ENCODE peak calls at places on chromosome 13, in ten cellular contexts. One of them, this sample, is unnamed.

GRCh38 chr13:39641645-39642044 is 13.8 kb upstream of the COG6 start:
- DNase-seq in nucleus accumbens: no peak
- DNase-seq in thoracic aorta: no peak
- DNase-seq in Kasumi-1: peak; percentile 23
- DNase-seq in GM13977: no peak
- DNase-seq in HL-60: no peak
- DNase-seq in activated CD4-positive, alpha-beta T cell treated with anti-CD3 and anti-CD28 coated beads for 48 hours: no peak
- DNase-seq in kidney tubule cell: no peak
- DNase-seq in stimulated activated naive CD8-positive, alpha-beta T cell treated with anti-CD3 and anti-CD28 coated beads, Interleukin-15, Interleukin-2, amounts not matched to agents 100 U/mL and 50 U/mL, for 24 hours: no peak
- DNase-seq in psoas muscle: no peak
- DNase-seq in this sample: no peak

GRCh38 chr13:103537616-103538015 is 471.4 kb upstream of the SLC10A2 start:
- DNase-seq in HL-60: no peak
- DNase-seq in kidney tubule cell: no peak
- DNase-seq in Kasumi-1: no peak
- DNase-seq in GM13977: no peak
- DNase-seq in nucleus accumbens: no peak
- DNase-seq in stimulated activated naive CD8-positive, alpha-beta T cell treated with anti-CD3 and anti-CD28 coated beads, Interleukin-15, Interleukin-2, amounts not matched to agents 100 U/mL and 50 U/mL, for 24 hours: no peak
- DNase-seq in psoas muscle: no peak
- DNase-seq in activated CD4-positive, alpha-beta T cell treated with anti-CD3 and anti-CD28 coated beads for 48 hours: no peak
- DNase-seq in thoracic aorta: no peak
- DNase-seq in this sample: no peak

GRCh38 chr13:84843368-84843767 is 955.9 kb downstream of the SLITRK6 start:
- DNase-seq in stimulated activated naive CD8-positive, alpha-beta T cell treated with anti-CD3 and anti-CD28 coated beads, Interleukin-15, Interleukin-2, amounts not matched to agents 100 U/mL and 50 U/mL, for 24 hours: no peak
- DNase-seq in psoas muscle: no peak
- DNase-seq in Kasumi-1: no peak
- DNase-seq in HL-60: no peak
- DNase-seq in kidney tubule cell: no peak
- DNase-seq in nucleus accumbens: no peak
- DNase-seq in GM13977: no peak
- DNase-seq in activated CD4-positive, alpha-beta T cell treated with anti-CD3 and anti-CD28 coated beads for 48 hours: no peak
- DNase-seq in thoracic aorta: no peak
- DNase-seq in this sample: no peak

GRCh38 chr13:21322304-21322965 is 136.7 kb downstream of the ZDHHC20 start:
- DNase-seq in Kasumi-1: no peak
- DNase-seq in activated CD4-positive, alpha-beta T cell treated with anti-CD3 and anti-CD28 coated beads for 48 hours: no peak
- DNase-seq in stimulated activated naive CD8-positive, alpha-beta T cell treated with anti-CD3 and anti-CD28 coated beads, Interleukin-15, Interleukin-2, amounts not matched to agents 100 U/mL and 50 U/mL, for 24 hours: no peak
- DNase-seq in GM13977: no peak
- DNase-seq in HL-60: no peak
- DNase-seq in nucleus accumbens: no peak
- DNase-seq in kidney tubule cell: no peak
- DNase-seq in thoracic aorta: no peak
- DNase-seq in psoas muscle: no peak
- DNase-seq in this sample: no peak

GRCh38 chr13:36858285-36858684 is 39.3 kb downstream of the RFXAP start:
- DNase-seq in psoas muscle: no peak
- DNase-seq in HL-60: peak; percentile 34
- DNase-seq in thoracic aorta: no peak
- DNase-seq in GM13977: peak; percentile 28
- DNase-seq in stimulated activated naive CD8-positive, alpha-beta T cell treated with anti-CD3 and anti-CD28 coated beads, Interleukin-15, Interleukin-2, amounts not matched to agents 100 U/mL and 50 U/mL, for 24 hours: no peak
- DNase-seq in nucleus accumbens: no peak
- DNase-seq in activated CD4-positive, alpha-beta T cell treated with anti-CD3 and anti-CD28 coated beads for 48 hours: no peak
- DNase-seq in kidney tubule cell: peak; percentile 65
- DNase-seq in Kasumi-1: peak; percentile 42
- DNase-seq in this sample: no peak

GRCh38 chr13:73337511-73337910 is 278.7 kb downstream of the KLF5 start:
- DNase-seq in HL-60: no peak
- DNase-seq in kidney tubule cell: peak; percentile 49
- DNase-seq in GM13977: no peak
- DNase-seq in Kasumi-1: no peak
- DNase-seq in thoracic aorta: no peak
- DNase-seq in stimulated activated naive CD8-positive, alpha-beta T cell treated with anti-CD3 and anti-CD28 coated beads, Interleukin-15, Interleukin-2, amounts not matched to agents 100 U/mL and 50 U/mL, for 24 hours: no peak
- DNase-seq in nucleus accumbens: no peak
- DNase-seq in activated CD4-positive, alpha-beta T cell treated with anti-CD3 and anti-CD28 coated beads for 48 hours: no peak
- DNase-seq in psoas muscle: no peak
- DNase-seq in this sample: no peak

GRCh38 chr13:32638739-32639138 is 52.5 kb downstream of the PDS5B start:
- DNase-seq in nucleus accumbens: no peak
- DNase-seq in Kasumi-1: no peak
- DNase-seq in GM13977: no peak
- DNase-seq in stimulated activated naive CD8-positive, alpha-beta T cell treated with anti-CD3 and anti-CD28 coated beads, Interleukin-15, Interleukin-2, amounts not matched to agents 100 U/mL and 50 U/mL, for 24 hours: no peak
- DNase-seq in thoracic aorta: no peak
- DNase-seq in psoas muscle: no peak
- DNase-seq in kidney tubule cell: no peak
- DNase-seq in activated CD4-positive, alpha-beta T cell treated with anti-CD3 and anti-CD28 coated beads for 48 hours: peak; percentile 24
- DNase-seq in HL-60: peak; percentile 31
- DNase-seq in this sample: no peak

GRCh38 chr13:75139291-75139690 is 342.7 kb downstream of the TBC1D4 start:
- DNase-seq in GM13977: no peak
- DNase-seq in HL-60: no peak
- DNase-seq in stimulated activated naive CD8-positive, alpha-beta T cell treated with anti-CD3 and anti-CD28 coated beads, Interleukin-15, Interleukin-2, amounts not matched to agents 100 U/mL and 50 U/mL, for 24 hours: no peak
- DNase-seq in Kasumi-1: no peak
- DNase-seq in thoracic aorta: no peak
- DNase-seq in psoas muscle: no peak
- DNase-seq in activated CD4-positive, alpha-beta T cell treated with anti-CD3 and anti-CD28 coated beads for 48 hours: no peak
- DNase-seq in nucleus accumbens: no peak
- DNase-seq in kidney tubule cell: no peak
- DNase-seq in this sample: no peak

GRCh38 chr13:20247963-20248362 is 15.8 kb upstream of the GJB6 start:
- DNase-seq in GM13977: no peak
- DNase-seq in activated CD4-positive, alpha-beta T cell treated with anti-CD3 and anti-CD28 coated beads for 48 hours: no peak
- DNase-seq in kidney tubule cell: no peak
- DNase-seq in thoracic aorta: no peak
- DNase-seq in psoas muscle: no peak
- DNase-seq in HL-60: no peak
- DNase-seq in nucleus accumbens: no peak
- DNase-seq in stimulated activated naive CD8-positive, alpha-beta T cell treated with anti-CD3 and anti-CD28 coated beads, Interleukin-15, Interleukin-2, amounts not matched to agents 100 U/mL and 50 U/mL, for 24 hours: no peak
- DNase-seq in Kasumi-1: no peak
- DNase-seq in this sample: no peak

GRCh38 chr13:40377783-40378182 is 288.7 kb downstream of the FOXO1 start:
- DNase-seq in Kasumi-1: no peak
- DNase-seq in activated CD4-positive, alpha-beta T cell treated with anti-CD3 and anti-CD28 coated beads for 48 hours: peak; percentile 63
- DNase-seq in kidney tubule cell: peak; percentile 21
- DNase-seq in nucleus accumbens: peak; percentile 23
- DNase-seq in HL-60: no peak
- DNase-seq in GM13977: no peak
- DNase-seq in thoracic aorta: no peak
- DNase-seq in psoas muscle: no peak
- DNase-seq in stimulated activated naive CD8-positive, alpha-beta T cell treated with anti-CD3 and anti-CD28 coated beads, Interleukin-15, Interleukin-2, amounts not matched to agents 100 U/mL and 50 U/mL, for 24 hours: peak; percentile 61
- DNase-seq in this sample: no peak

GRCh38 chr13:30745917-30746686 is 10.8 kb downstream of the ALOX5AP start:
- DNase-seq in HL-60: no peak
- DNase-seq in activated CD4-positive, alpha-beta T cell treated with anti-CD3 and anti-CD28 coated beads for 48 hours: no peak
- DNase-seq in stimulated activated naive CD8-positive, alpha-beta T cell treated with anti-CD3 and anti-CD28 coated beads, Interleukin-15, Interleukin-2, amounts not matched to agents 100 U/mL and 50 U/mL, for 24 hours: no peak
- DNase-seq in psoas muscle: no peak
- DNase-seq in GM13977: no peak
- DNase-seq in thoracic aorta: no peak
- DNase-seq in nucleus accumbens: no peak
- DNase-seq in Kasumi-1: peak; percentile 1
- DNase-seq in kidney tubule cell: no peak
- DNase-seq in this sample: no peak

GRCh38 chr13:72164811-72165210 is 297.8 kb upstream of the DACH1 start:
- DNase-seq in GM13977: no peak
- DNase-seq in nucleus accumbens: no peak
- DNase-seq in kidney tubule cell: no peak
- DNase-seq in activated CD4-positive, alpha-beta T cell treated with anti-CD3 and anti-CD28 coated beads for 48 hours: no peak
- DNase-seq in thoracic aorta: no peak
- DNase-seq in stimulated activated naive CD8-positive, alpha-beta T cell treated with anti-CD3 and anti-CD28 coated beads, Interleukin-15, Interleukin-2, amounts not matched to agents 100 U/mL and 50 U/mL, for 24 hours: no peak
- DNase-seq in psoas muscle: no peak
- DNase-seq in HL-60: no peak
- DNase-seq in Kasumi-1: no peak
- DNase-seq in this sample: no peak

GRCh38 chr13:84528408-84529055 is 646.3 kb upstream of the SLITRK1 start:
- DNase-seq in activated CD4-positive, alpha-beta T cell treated with anti-CD3 and anti-CD28 coated beads for 48 hours: no peak
- DNase-seq in GM13977: no peak
- DNase-seq in HL-60: no peak
- DNase-seq in kidney tubule cell: no peak
- DNase-seq in psoas muscle: no peak
- DNase-seq in nucleus accumbens: no peak
- DNase-seq in stimulated activated naive CD8-positive, alpha-beta T cell treated with anti-CD3 and anti-CD28 coated beads, Interleukin-15, Interleukin-2, amounts not matched to agents 100 U/mL and 50 U/mL, for 24 hours: no peak
- DNase-seq in Kasumi-1: no peak
- DNase-seq in thoracic aorta: no peak
- DNase-seq in this sample: no peak

GRCh38 chr13:66914155-66914554 is 316.0 kb downstream of the PCDH9 start:
- DNase-seq in nucleus accumbens: no peak
- DNase-seq in GM13977: no peak
- DNase-seq in psoas muscle: no peak
- DNase-seq in stimulated activated naive CD8-positive, alpha-beta T cell treated with anti-CD3 and anti-CD28 coated beads, Interleukin-15, Interleukin-2, amounts not matched to agents 100 U/mL and 50 U/mL, for 24 hours: no peak
- DNase-seq in activated CD4-positive, alpha-beta T cell treated with anti-CD3 and anti-CD28 coated beads for 48 hours: no peak
- DNase-seq in thoracic aorta: no peak
- DNase-seq in kidney tubule cell: no peak
- DNase-seq in Kasumi-1: peak; percentile 65
- DNase-seq in HL-60: no peak
- DNase-seq in this sample: no peak

GRCh38 chr13:63873936-63874335 is 2458.3 kb upstream of the PCDH20 start:
- DNase-seq in HL-60: no peak
- DNase-seq in activated CD4-positive, alpha-beta T cell treated with anti-CD3 and anti-CD28 coated beads for 48 hours: no peak
- DNase-seq in stimulated activated naive CD8-positive, alpha-beta T cell treated with anti-CD3 and anti-CD28 coated beads, Interleukin-15, Interleukin-2, amounts not matched to agents 100 U/mL and 50 U/mL, for 24 hours: no peak
- DNase-seq in psoas muscle: no peak
- DNase-seq in kidney tubule cell: no peak
- DNase-seq in GM13977: no peak
- DNase-seq in nucleus accumbens: no peak
- DNase-seq in Kasumi-1: no peak
- DNase-seq in thoracic aorta: no peak
- DNase-seq in this sample: no peak

GRCh38 chr13:39956036-39956435 is 300.6 kb downstream of the COG6 start:
- DNase-seq in GM13977: peak; percentile 31
- DNase-seq in psoas muscle: no peak
- DNase-seq in HL-60: no peak
- DNase-seq in Kasumi-1: no peak
- DNase-seq in activated CD4-positive, alpha-beta T cell treated with anti-CD3 and anti-CD28 coated beads for 48 hours: peak; percentile 50
- DNase-seq in kidney tubule cell: peak; percentile 21
- DNase-seq in nucleus accumbens: no peak
- DNase-seq in thoracic aorta: no peak
- DNase-seq in stimulated activated naive CD8-positive, alpha-beta T cell treated with anti-CD3 and anti-CD28 coated beads, Interleukin-15, Interleukin-2, amounts not matched to agents 100 U/mL and 50 U/mL, for 24 hours: peak; percentile 50
- DNase-seq in this sample: no peak

GRCh38 chr13:101919541-101920306 is 467.2 kb downstream of the ITGBL1 start:
- DNase-seq in GM13977: no peak
- DNase-seq in thoracic aorta: no peak
- DNase-seq in nucleus accumbens: no peak
- DNase-seq in HL-60: no peak
- DNase-seq in stimulated activated naive CD8-positive, alpha-beta T cell treated with anti-CD3 and anti-CD28 coated beads, Interleukin-15, Interleukin-2, amounts not matched to agents 100 U/mL and 50 U/mL, for 24 hours: no peak
- DNase-seq in psoas muscle: no peak
- DNase-seq in kidney tubule cell: peak; percentile 18
- DNase-seq in activated CD4-positive, alpha-beta T cell treated with anti-CD3 and anti-CD28 coated beads for 48 hours: peak; percentile 7
- DNase-seq in Kasumi-1: peak; percentile 13
- DNase-seq in this sample: no peak

GRCh38 chr13:39415003-39415402 is 188.0 kb downstream of the LHFPL6 start:
- DNase-seq in Kasumi-1: no peak
- DNase-seq in stimulated activated naive CD8-positive, alpha-beta T cell treated with anti-CD3 and anti-CD28 coated beads, Interleukin-15, Interleukin-2, amounts not matched to agents 100 U/mL and 50 U/mL, for 24 hours: no peak
- DNase-seq in thoracic aorta: no peak
- DNase-seq in HL-60: no peak
- DNase-seq in activated CD4-positive, alpha-beta T cell treated with anti-CD3 and anti-CD28 coated beads for 48 hours: no peak
- DNase-seq in nucleus accumbens: no peak
- DNase-seq in kidney tubule cell: no peak
- DNase-seq in psoas muscle: no peak
- DNase-seq in GM13977: no peak
- DNase-seq in this sample: no peak

GRCh38 chr13:108313382-108313781 is 43.9 kb downstream of the TNFSF13B start:
- DNase-seq in thoracic aorta: no peak
- DNase-seq in kidney tubule cell: no peak
- DNase-seq in psoas muscle: no peak
- DNase-seq in HL-60: no peak
- DNase-seq in stimulated activated naive CD8-positive, alpha-beta T cell treated with anti-CD3 and anti-CD28 coated beads, Interleukin-15, Interleukin-2, amounts not matched to agents 100 U/mL and 50 U/mL, for 24 hours: no peak
- DNase-seq in Kasumi-1: no peak
- DNase-seq in nucleus accumbens: no peak
- DNase-seq in GM13977: no peak
- DNase-seq in activated CD4-positive, alpha-beta T cell treated with anti-CD3 and anti-CD28 coated beads for 48 hours: no peak
- DNase-seq in this sample: no peak

GRCh38 chr13:102812616-102813287 is 13.8 kb downstream of the BIVM start:
- DNase-seq in nucleus accumbens: no peak
- DNase-seq in thoracic aorta: no peak
- DNase-seq in kidney tubule cell: peak; percentile 69
- DNase-seq in HL-60: no peak
- DNase-seq in GM13977: no peak
- DNase-seq in psoas muscle: no peak
- DNase-seq in Kasumi-1: no peak
- DNase-seq in activated CD4-positive, alpha-beta T cell treated with anti-CD3 and anti-CD28 coated beads for 48 hours: no peak
- DNase-seq in stimulated activated naive CD8-positive, alpha-beta T cell treated with anti-CD3 and anti-CD28 coated beads, Interleukin-15, Interleukin-2, amounts not matched to agents 100 U/mL and 50 U/mL, for 24 hours: no peak
- DNase-seq in this sample: no peak

GRCh38 chr13:23268441-23268840 is 87.7 kb downstream of the SGCG start:
- DNase-seq in GM13977: peak; percentile 19
- DNase-seq in nucleus accumbens: no peak
- DNase-seq in Kasumi-1: no peak
- DNase-seq in kidney tubule cell: peak; percentile 14
- DNase-seq in stimulated activated naive CD8-positive, alpha-beta T cell treated with anti-CD3 and anti-CD28 coated beads, Interleukin-15, Interleukin-2, amounts not matched to agents 100 U/mL and 50 U/mL, for 24 hours: peak; percentile 39
- DNase-seq in psoas muscle: no peak
- DNase-seq in HL-60: no peak
- DNase-seq in thoracic aorta: no peak
- DNase-seq in activated CD4-positive, alpha-beta T cell treated with anti-CD3 and anti-CD28 coated beads for 48 hours: peak; percentile 31
- DNase-seq in this sample: no peak

GRCh38 chr13:102172406-102172805 is 229.4 kb downstream of the FGF14 start:
- DNase-seq in Kasumi-1: no peak
- DNase-seq in psoas muscle: no peak
- DNase-seq in nucleus accumbens: no peak
- DNase-seq in GM13977: no peak
- DNase-seq in activated CD4-positive, alpha-beta T cell treated with anti-CD3 and anti-CD28 coated beads for 48 hours: no peak
- DNase-seq in HL-60: no peak
- DNase-seq in stimulated activated naive CD8-positive, alpha-beta T cell treated with anti-CD3 and anti-CD28 coated beads, Interleukin-15, Interleukin-2, amounts not matched to agents 100 U/mL and 50 U/mL, for 24 hours: no peak
- DNase-seq in thoracic aorta: no peak
- DNase-seq in kidney tubule cell: no peak
- DNase-seq in this sample: no peak

GRCh38 chr13:50284540-50284939 is 269.3 kb downstream of the KCNRG start:
- DNase-seq in stimulated activated naive CD8-positive, alpha-beta T cell treated with anti-CD3 and anti-CD28 coated beads, Interleukin-15, Interleukin-2, amounts not matched to agents 100 U/mL and 50 U/mL, for 24 hours: no peak
- DNase-seq in Kasumi-1: peak; percentile 30
- DNase-seq in thoracic aorta: no peak
- DNase-seq in kidney tubule cell: no peak
- DNase-seq in psoas muscle: no peak
- DNase-seq in nucleus accumbens: no peak
- DNase-seq in activated CD4-positive, alpha-beta T cell treated with anti-CD3 and anti-CD28 coated beads for 48 hours: no peak
- DNase-seq in GM13977: no peak
- DNase-seq in HL-60: peak; percentile 63
- DNase-seq in this sample: peak; percentile 77

GRCh38 chr13:93227280-93227905 is 786 bp downstream of the GPC6 start:
- DNase-seq in thoracic aorta: no peak
- DNase-seq in GM13977: no peak
- DNase-seq in kidney tubule cell: peak; percentile 76
- DNase-seq in HL-60: no peak
- DNase-seq in stimulated activated naive CD8-positive, alpha-beta T cell treated with anti-CD3 and anti-CD28 coated beads, Interleukin-15, Interleukin-2, amounts not matched to agents 100 U/mL and 50 U/mL, for 24 hours: no peak
- DNase-seq in Kasumi-1: no peak
- DNase-seq in nucleus accumbens: peak; percentile 45
- DNase-seq in activated CD4-positive, alpha-beta T cell treated with anti-CD3 and anti-CD28 coated beads for 48 hours: no peak
- DNase-seq in psoas muscle: peak; percentile 34
- DNase-seq in this sample: no peak

GRCh38 chr13:47426126-47426849 is 529.4 kb upstream of the HTR2A start:
- DNase-seq in GM13977: no peak
- DNase-seq in stimulated activated naive CD8-positive, alpha-beta T cell treated with anti-CD3 and anti-CD28 coated beads, Interleukin-15, Interleukin-2, amounts not matched to agents 100 U/mL and 50 U/mL, for 24 hours: no peak
- DNase-seq in activated CD4-positive, alpha-beta T cell treated with anti-CD3 and anti-CD28 coated beads for 48 hours: no peak
- DNase-seq in thoracic aorta: no peak
- DNase-seq in Kasumi-1: no peak
- DNase-seq in kidney tubule cell: peak; percentile 67
- DNase-seq in HL-60: no peak
- DNase-seq in psoas muscle: peak; percentile 30
- DNase-seq in nucleus accumbens: no peak
- DNase-seq in this sample: no peak

GRCh38 chr13:114151565-114152284 is 19.3 kb upstream of the RASA3 start:
- DNase-seq in psoas muscle: peak; percentile 62
- DNase-seq in stimulated activated naive CD8-positive, alpha-beta T cell treated with anti-CD3 and anti-CD28 coated beads, Interleukin-15, Interleukin-2, amounts not matched to agents 100 U/mL and 50 U/mL, for 24 hours: peak; percentile 66
- DNase-seq in activated CD4-positive, alpha-beta T cell treated with anti-CD3 and anti-CD28 coated beads for 48 hours: peak; percentile 73
- DNase-seq in thoracic aorta: no peak
- DNase-seq in nucleus accumbens: no peak
- DNase-seq in GM13977: no peak
- DNase-seq in kidney tubule cell: peak; percentile 17
- DNase-seq in Kasumi-1: no peak
- DNase-seq in HL-60: peak; percentile 72
- DNase-seq in this sample: no peak

GRCh38 chr13:19266979-19267378 is 85.4 kb upstream of the TUBA3C start:
- DNase-seq in stimulated activated naive CD8-positive, alpha-beta T cell treated with anti-CD3 and anti-CD28 coated beads, Interleukin-15, Interleukin-2, amounts not matched to agents 100 U/mL and 50 U/mL, for 24 hours: no peak
- DNase-seq in nucleus accumbens: no peak
- DNase-seq in Kasumi-1: peak; percentile 71
- DNase-seq in kidney tubule cell: no peak
- DNase-seq in thoracic aorta: no peak
- DNase-seq in GM13977: no peak
- DNase-seq in psoas muscle: no peak
- DNase-seq in HL-60: no peak
- DNase-seq in activated CD4-positive, alpha-beta T cell treated with anti-CD3 and anti-CD28 coated beads for 48 hours: no peak
- DNase-seq in this sample: no peak

GRCh38 chr13:19158006-19158405 is 23.6 kb downstream of the TUBA3C start:
- DNase-seq in thoracic aorta: no peak
- DNase-seq in Kasumi-1: no peak
- DNase-seq in HL-60: no peak
- DNase-seq in nucleus accumbens: no peak
- DNase-seq in activated CD4-positive, alpha-beta T cell treated with anti-CD3 and anti-CD28 coated beads for 48 hours: no peak
- DNase-seq in GM13977: peak; percentile 5
- DNase-seq in kidney tubule cell: no peak
- DNase-seq in psoas muscle: no peak
- DNase-seq in stimulated activated naive CD8-positive, alpha-beta T cell treated with anti-CD3 and anti-CD28 coated beads, Interleukin-15, Interleukin-2, amounts not matched to agents 100 U/mL and 50 U/mL, for 24 hours: no peak
- DNase-seq in this sample: no peak